ENCODE peak calls at places on chromosomes 4 and X, in four cellular contexts. F, O, Q and S are unnamed samples.

GRCh38 chr4:7161721-7162214 is 30.6 kb upstream of the SORCS2 start:
- DNase-seq in F (no peak), O (peak), Q (peak), S (peak)

GRCh38 chr4:721261-722171 is 15.9 kb downstream of the PCGF3 start:
- DNase-seq in F (no peak), O (peak), Q (no peak), S (peak)

GRCh38 chr4:183321079-183321478 is 1.0 kb upstream of the CLDN22 start:
- DNase-seq in F (no peak), O (no peak), Q (no peak), S (no peak)

GRCh38 chr4:37653601-37654000 is 32.6 kb downstream of the RELL1 start:
- DNase-seq in F (no peak), O (no peak), Q (peak), S (no peak)

GRCh38 chr4:2651546-2651945 is 104.6 kb downstream of the TNIP2 start:
- DNase-seq in F (no peak), O (no peak), Q (no peak), S (no peak)

GRCh38 chr4:25441519-25442117 is 64.6 kb downstream of the ANAPC4 start:
- DNase-seq in F (peak), O (peak), Q (peak), S (peak)

GRCh38 chr4:139523076-139523475 is 32.9 kb downstream of the SETD7 start:
- DNase-seq in F (no peak), O (no peak), Q (no peak), S (no peak)

GRCh38 chr4:37477126-37477525 is 209.1 kb downstream of the RELL1 start:
- DNase-seq in F (no peak), O (no peak), Q (no peak), S (no peak)

GRCh38 chr4:81915430-81915829 is 443.7 kb upstream of the RASGEF1B start:
- DNase-seq in F (no peak), O (no peak), Q (no peak), S (no peak)

GRCh38 chrX:40323977-40324376 is 226.2 kb upstream of the BCOR start:
- DNase-seq in F (no peak), O (no peak), Q (no peak), S (no peak)

GRCh38 chrX:136586386-136586785 is 54.4 kb downstream of the VGLL1 start:
- DNase-seq in F (no peak), O (no peak), Q (no peak), S (no peak)

GRCh38 chr4:168551945-168552695 is 55.3 kb downstream of the PALLD start:
- DNase-seq in F (peak), O (no peak), Q (no peak), S (no peak)

GRCh38 chr4:108219998-108220397 is 51.3 kb upstream of the LEF1 start:
- DNase-seq in F (no peak), O (no peak), Q (no peak), S (no peak)

GRCh38 chrX:19683817-19684216 is 168.5 kb upstream of the MAP3K15 start:
- DNase-seq in F (no peak), O (no peak), Q (no peak), S (no peak)

GRCh38 chrX:118552501-118552900 is 56.9 kb downstream of the DOCK11 start:
- DNase-seq in F (peak), O (no peak), Q (peak), S (no peak)

GRCh38 chrX:56733459-56734046 is 4.5 kb downstream of the NBDY start:
- DNase-seq in F (peak), O (no peak), Q (peak), S (peak)

GRCh38 chr4:74845834-74846233 is 51.5 kb upstream of the BTC start:
- DNase-seq in F (no peak), O (no peak), Q (no peak), S (no peak)

GRCh38 chr4:14168919-14169318 is 541.4 kb upstream of the BOD1L1 start:
- DNase-seq in F (peak), O (no peak), Q (peak), S (no peak)

GRCh38 chr4:16237715-16238114 is 11.4 kb upstream of the TAPT1 start:
- DNase-seq in F (no peak), O (no peak), Q (peak), S (no peak)

GRCh38 chrX:70129811-70130210 is 3.4 kb upstream of the IGBP1 start:
- DNase-seq in F (peak), O (no peak), Q (no peak), S (no peak)

GRCh38 chrX:15399901-15400500 is 15.8 kb upstream of the VEGFD start:
- DNase-seq in F (no peak), O (no peak), Q (no peak), S (no peak)

GRCh38 chrX:71919436-71919835 is 8.8 kb downstream of the NHSL2 start:
- DNase-seq in F (no peak), O (no peak), Q (no peak), S (no peak)

GRCh38 chr4:165931741-165932140 is 58.7 kb downstream of the TLL1 start:
- DNase-seq in F (no peak), O (no peak), Q (no peak), S (no peak)

GRCh38 chr4:8099981-8100464 is 58.6 kb downstream of the ABLIM2 start:
- DNase-seq in F (peak), O (no peak), Q (no peak), S (no peak)

GRCh38 chr4:149404143-149404542 is 411.5 kb downstream of the IQCM start:
- DNase-seq in F (no peak), O (no peak), Q (no peak), S (no peak)

GRCh38 chrX:45762699-45763647 is 562.3 kb upstream of the DIPK2B start:
- DNase-seq in F (no peak), O (no peak), Q (no peak), S (no peak)

GRCh38 chr4:116469582-116469981 is 615.8 kb downstream of the TRAM1L1 start:
- DNase-seq in F (no peak), O (no peak), Q (no peak), S (no peak)

DNA sequence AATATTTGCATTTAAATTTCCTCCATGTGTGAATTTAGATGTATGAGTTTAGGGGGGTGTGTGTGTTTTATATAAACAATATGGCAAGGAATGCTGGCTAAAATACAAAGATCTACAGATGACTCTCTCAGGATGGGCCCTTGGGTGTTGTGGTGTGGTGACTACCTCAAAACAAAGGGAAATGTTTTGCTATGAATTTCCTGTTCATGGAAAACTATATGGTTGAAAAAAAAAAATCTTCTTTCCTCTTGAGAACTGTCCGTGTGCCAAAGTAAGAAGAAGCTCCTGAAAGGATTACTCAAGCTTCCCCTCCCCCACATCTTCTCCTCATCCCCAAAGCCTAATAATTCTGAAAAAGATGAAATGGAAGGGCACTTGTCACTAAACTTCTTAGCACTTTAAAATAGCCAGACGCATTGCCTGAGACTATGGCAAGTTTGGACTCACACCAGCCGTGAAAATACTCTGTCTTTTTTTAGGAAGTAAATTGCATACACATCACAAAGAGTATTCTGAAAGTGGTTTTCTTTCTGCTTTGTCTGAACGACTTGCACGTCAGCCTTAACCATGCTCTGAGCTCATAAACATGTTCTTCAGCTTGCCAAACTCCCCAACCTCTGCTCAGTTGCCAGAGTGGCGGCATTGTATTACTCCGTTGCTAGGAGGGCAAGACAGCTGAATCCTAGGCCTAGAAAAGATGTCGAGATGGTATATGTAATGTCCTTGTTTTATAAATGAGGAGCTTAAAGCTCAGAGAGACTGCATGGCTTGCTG is 250.4 kb upstream of the JADE1 start:
- DNase-seq in F (no peak), O (no peak), Q (no peak), S (no peak)
- TF ChIP-seq EP300 in F (no peak), O (no peak), Q (no peak), S (no peak)

DNA sequence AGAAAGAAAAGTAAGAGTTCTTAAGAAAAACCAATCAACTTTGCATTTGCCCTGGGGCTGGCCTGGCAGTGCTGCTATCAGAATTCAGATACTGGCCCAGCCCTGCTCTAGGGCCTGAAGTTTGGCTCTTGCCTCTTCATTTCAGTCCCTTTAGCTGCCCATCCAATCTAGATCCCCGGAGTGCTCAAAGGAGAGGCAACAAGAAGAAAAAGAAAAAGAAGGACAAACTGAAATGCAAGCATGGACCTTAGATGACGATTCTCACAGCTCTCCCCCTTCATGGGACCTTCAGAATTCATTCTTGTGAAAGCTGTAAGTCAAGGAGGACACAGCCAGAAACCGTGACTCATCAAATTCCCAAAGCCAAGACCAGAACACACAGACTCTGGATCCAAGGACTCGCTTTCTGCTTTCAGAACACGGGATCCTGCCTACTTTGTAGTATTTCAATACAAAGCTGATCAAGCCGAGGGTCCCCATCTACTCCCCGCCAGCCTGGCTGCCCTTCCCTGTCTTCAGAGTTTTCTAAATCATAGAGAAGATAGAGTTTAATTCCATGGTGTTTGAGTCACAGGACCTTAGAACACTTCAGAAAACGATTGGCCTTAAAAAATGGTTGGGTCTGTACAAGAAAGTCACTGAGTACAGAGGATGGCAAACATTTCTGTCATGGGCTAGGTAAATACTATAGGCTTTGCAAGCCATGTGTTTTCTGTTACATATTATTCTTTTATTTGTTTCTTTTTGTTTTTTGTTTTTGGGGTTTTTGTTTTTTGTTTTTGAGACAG is 103.7 kb downstream of the RBM47 start:
- DNase-seq in F (peak), O (no peak), Q (peak), S (peak)
- TF ChIP-seq POLR2A in F (no peak), O (no peak), Q (no peak), S (no peak)

DNA sequence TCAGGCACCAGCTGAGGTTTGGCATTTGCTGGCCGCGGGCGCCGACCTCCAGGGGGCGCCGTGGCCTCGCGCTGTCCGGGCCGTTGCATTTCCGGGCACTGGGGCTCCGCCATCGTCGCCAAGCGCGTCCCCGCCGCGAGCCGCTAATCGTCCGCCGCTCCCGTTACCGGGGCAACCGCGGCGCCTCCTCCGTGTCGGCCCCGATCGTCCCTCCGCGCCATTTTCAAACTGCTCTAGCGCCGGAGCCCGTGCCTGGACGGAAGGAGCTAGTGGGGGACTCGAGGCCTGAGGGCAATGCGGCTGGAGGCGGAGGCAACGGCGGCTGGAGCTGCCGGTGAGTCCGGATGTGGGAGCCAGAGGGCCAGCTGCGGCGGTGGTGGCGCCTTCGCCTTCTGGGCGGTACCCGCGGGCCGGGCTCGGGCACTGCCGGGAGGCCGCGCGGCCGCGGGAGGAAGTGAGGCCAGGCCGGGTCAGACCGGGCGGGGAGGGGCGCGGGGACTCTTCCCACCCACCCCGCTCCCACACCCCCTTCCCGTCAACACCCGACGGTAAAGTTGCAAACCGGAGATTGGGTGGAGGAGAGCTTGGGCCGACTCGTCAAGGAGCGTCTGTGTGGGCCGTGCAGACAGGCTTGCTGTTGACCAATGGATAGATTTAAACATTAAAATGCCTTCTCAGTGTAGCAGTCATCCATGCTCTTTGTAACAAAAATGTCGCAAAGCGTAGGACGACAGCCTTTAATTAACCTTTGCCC is at the start of gene CEP135:
- DNase-seq in F (peak), O (peak), Q (peak), S (peak)
- TF ChIP-seq EP300 in F (no peak), O (no peak), Q (no peak), S (no peak)

DNA sequence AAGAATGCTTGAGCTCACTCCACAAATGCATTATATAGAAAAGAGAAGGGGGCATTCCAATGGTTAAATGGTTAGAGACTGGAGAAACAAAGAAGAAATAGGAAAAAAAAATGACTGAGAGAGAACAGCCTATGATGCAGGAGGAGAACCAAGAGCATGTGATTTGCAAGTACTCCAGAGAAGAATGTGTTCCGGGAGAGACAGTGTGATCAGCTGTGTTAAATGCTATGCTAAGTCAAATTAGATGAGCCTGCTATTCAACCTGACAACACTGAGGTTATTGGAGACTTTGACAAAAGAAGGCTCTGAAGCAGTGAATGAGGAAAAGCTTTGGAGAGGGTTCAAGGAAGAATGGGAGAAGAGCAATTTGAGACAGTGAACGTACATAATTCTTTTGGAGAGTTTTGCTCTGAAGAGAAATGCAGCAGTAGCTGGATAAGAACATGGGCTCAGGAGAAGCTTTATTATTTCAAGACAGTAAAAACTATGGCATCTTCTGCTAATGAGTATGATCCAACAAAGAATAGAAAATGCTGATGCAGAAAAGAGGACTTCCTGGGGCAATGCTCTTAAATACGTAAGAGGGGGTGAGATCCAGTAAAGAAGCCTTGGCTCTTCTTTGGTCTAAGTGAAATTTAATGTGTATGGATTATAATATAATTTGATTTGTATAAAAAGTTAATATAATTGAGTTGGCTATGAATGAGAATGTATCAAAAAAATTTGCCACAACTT is 66.3 kb downstream of the PPP3CA start:
- DNase-seq in F (no peak), O (no peak), Q (no peak), S (no peak)
- TF ChIP-seq POLR2A in F (no peak), O (no peak), Q (no peak), S (no peak)